ENCODE peak calls at places on chromosome 9, in six cellular contexts. X, I, O, M, T and N are unnamed samples.
A peak's percentile ranks its signal among the peaks of the same experiment; 100 is the strongest.

GRCh38 chr9:90001756-90002155 is 396.9 kb downstream of the GADD45G start:
- DNase-seq in T (no peak), I (no peak), O (no peak), M (no peak), X (no peak), N (no peak)

GRCh38 chr9:127162046-127162445 is 39.6 kb upstream of the ANGPTL2 start:
- DNase-seq in O (no peak), X (no peak), I (no peak), T (peak; percentile 6), M (no peak), N (no peak)

GRCh38 chr9:134957165-134957944 is 39.6 kb upstream of the FCN1 start:
- DNase-seq in T (no peak), M (no peak), O (no peak), I (peak; percentile 27), X (peak; percentile 40), N (peak; percentile 20)

GRCh38 chr9:134415026-134415425 is 88.8 kb downstream of the RXRA start:
- DNase-seq in M (no peak), X (no peak), T (no peak), O (no peak), I (no peak), N (no peak)

GRCh38 chr9:6759114-6759977 is 1.6 kb downstream of the KDM4C start:
- DNase-seq in M (peak; percentile 95), O (no peak), X (no peak), T (no peak), I (no peak), N (no peak)

GRCh38 chr9:102499468-102499867 is 495.7 kb upstream of the CYLC2 start:
- DNase-seq in O (no peak), M (no peak), T (no peak), X (no peak), I (no peak), N (no peak)

GRCh38 chr9:6068983-6069382 is 53.6 kb upstream of the RANBP6 start:
- DNase-seq in O (no peak), T (no peak), I (no peak), X (no peak), M (no peak), N (no peak)

GRCh38 chr9:127661342-127661741 is 45.4 kb upstream of the CFAP157 start:
- DNase-seq in I (no peak), X (no peak), M (no peak), T (no peak), O (peak; percentile 18), N (no peak)

GRCh38 chr9:112056986-112057385 is 118.1 kb downstream of the SUSD1 start:
- DNase-seq in I (no peak), X (peak; percentile 63), O (no peak), M (no peak), T (no peak), N (no peak)

GRCh38 chr9:127744407-127745110 is 9.5 kb upstream of the TOR2A start:
- DNase-seq in X (no peak), T (no peak), O (no peak), I (no peak), M (no peak), N (peak; percentile 45)

GRCh38 chr9:93648836-93649235 is 72.5 kb downstream of the PHF2 start:
- DNase-seq in O (no peak), T (peak; percentile 12), I (peak; percentile 38), M (no peak), X (no peak), N (peak; percentile 30)

GRCh38 chr9:114551750-114552685 is 35.6 kb upstream of the ATP6V1G1 start:
- DNase-seq in O (no peak), M (peak; percentile 99), I (no peak), X (no peak), T (no peak), N (no peak)

GRCh38 chr9:20312732-20313131 is 309.6 kb downstream of the MLLT3 start:
- DNase-seq in O (no peak), I (no peak), M (peak; percentile 55), T (no peak), X (no peak), N (no peak)

GRCh38 chr9:99294850-99295461 is 72.9 kb downstream of the SEC61B start:
- DNase-seq in I (no peak), T (no peak), X (no peak), O (no peak), M (peak; percentile 11), N (no peak)

GRCh38 chr9:89426389-89426961 is 71.4 kb downstream of the SEMA4D start:
- DNase-seq in O (no peak), T (no peak), I (peak; percentile 21), M (no peak), X (peak; percentile 37), N (no peak)

GRCh38 chr9:133135193-133135745 is 14.2 kb upstream of the RALGDS start:
- DNase-seq in T (peak; percentile 64), O (no peak), X (peak; percentile 78), M (peak; percentile 98), I (peak; percentile 87), N (peak; percentile 82)

GRCh38 chr9:27614551-27614950 is 41.3 kb upstream of the C9orf72 start:
- DNase-seq in M (no peak), T (no peak), I (no peak), X (no peak), O (no peak), N (no peak)

GRCh38 chr9:21674894-21675293 is 127.5 kb upstream of the MTAP start:
- DNase-seq in T (no peak), I (no peak), O (no peak), M (peak; percentile 85), X (no peak), N (no peak)

GRCh38 chr9:91643474-91644102 is 220.0 kb upstream of the NFIL3 start:
- DNase-seq in X (no peak), O (no peak), T (no peak), I (no peak), M (peak; percentile 10), N (no peak)

GRCh38 chr9:131394464-131395026 is 659 bp downstream of the PRRC2B start:
- DNase-seq in X (peak; percentile 59), O (no peak), T (peak; percentile 62), M (peak; percentile 75), I (peak; percentile 80), N (peak; percentile 69)

GRCh38 chr9:134424818-134425217 is 98.6 kb downstream of the RXRA start:
- DNase-seq in M (no peak), X (no peak), I (no peak), O (no peak), T (no peak), N (no peak)

GRCh38 chr9:82164159-82164558 is 175.6 kb downstream of the SPATA31D1 start:
- DNase-seq in T (no peak), O (no peak), X (no peak), M (no peak), I (no peak), N (no peak)

GRCh38 chr9:126595982-126596381 is 17.7 kb upstream of the LMX1B start:
- DNase-seq in M (no peak), T (no peak), O (no peak), X (no peak), I (no peak), N (no peak)

GRCh38 chr9:137461663-137462395 is 2.7 kb upstream of the NSMF start:
- DNase-seq in I (peak; percentile 79), O (no peak), M (no peak), X (peak; percentile 78), T (peak; percentile 52), N (peak; percentile 82)

GRCh38 chr9:91146391-91147019 is 215.2 kb downstream of the AUH start:
- DNase-seq in X (no peak), I (no peak), T (no peak), M (no peak), O (no peak), N (no peak)

GRCh38 chr9:18861599-18862546 is 171.1 kb downstream of the SAXO1 start:
- DNase-seq in T (peak; percentile 44), M (peak; percentile 69), X (no peak), O (peak; percentile 4), I (peak; percentile 70), N (peak; percentile 81)

GRCh38 chr9:79263666-79264460 is 307.9 kb upstream of the TLE4 start:
- DNase-seq in T (no peak), M (peak; percentile 51), I (no peak), X (no peak), O (no peak), N (peak; percentile 60)

GRCh38 chr9:79266986-79267385 is 304.8 kb upstream of the TLE4 start:
- DNase-seq in T (no peak), M (peak; percentile 44), X (no peak), I (no peak), O (no peak), N (no peak)

GRCh38 chr9:79264511-79265448 is 307.0 kb upstream of the TLE4 start:
- DNase-seq in M (peak; percentile 55), T (no peak), I (no peak), O (no peak), X (no peak), N (no peak)
- H3K4me3 ChIP-seq in M (peak overlapping the region; percentile 30), T (no peak overlapping the region), I (no peak overlapping the region), O (no peak overlapping the region), X (no peak overlapping the region), N (no peak overlapping the region)

GRCh38 chr9:35842795-35843194 is 13.8 kb downstream of the TMEM8B start:
- DNase-seq in O (no peak), M (no peak), X (no peak), T (no peak), I (no peak), N (no peak)
- H3K4me1 ChIP-seq in O (peaks cover 10% of the 10 kb centered on the region), M (peaks cover 26% of the 10 kb centered on the region), X (peaks cover 26% of the 10 kb centered on the region), T (no peaks in the 10 kb centered on the region), I (peaks cover 25% of the 10 kb centered on the region), N (peaks cover 6% of the 10 kb centered on the region)

GRCh38 chr9:72585737-72586136 is 64.3 kb downstream of the TMC1 start:
- DNase-seq in T (no peak), I (peak; percentile 62), O (no peak), X (peak; percentile 55), M (peak; percentile 51), N (no peak)
- H3K27ac ChIP-seq in T (no peak overlapping the region), I (peak overlapping the region; percentile 78), O (no peak overlapping the region), X (peak overlapping the region; percentile 32), M (peak overlapping the region; percentile 16), N (no peak overlapping the region)

DNA sequence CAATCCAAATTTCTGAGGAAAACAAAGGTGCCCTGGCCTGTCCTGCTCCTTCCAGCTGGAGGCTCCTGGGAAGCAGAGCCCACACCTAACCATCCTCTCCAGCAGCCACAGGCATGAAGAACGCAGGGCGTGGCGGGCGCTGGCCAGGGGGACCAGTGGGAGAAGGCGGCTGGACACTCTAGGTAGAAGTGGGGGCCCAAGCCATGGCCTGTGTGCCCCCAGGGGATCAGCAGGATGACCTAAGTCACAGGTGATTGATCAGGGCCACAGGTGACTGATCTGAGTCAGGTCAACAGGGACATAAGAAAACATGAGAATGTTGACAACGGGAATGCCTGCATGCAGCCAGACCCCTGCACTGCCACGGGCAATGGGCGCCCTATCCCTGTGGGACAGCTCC is 3.4 kb downstream of the QSOX2 start:
- DNase-seq in I (no peak), X (no peak), T (no peak), M (no peak), O (no peak), N (no peak)
- H3K4me3 ChIP-seq in I (no peak overlapping the region), X (no peak overlapping the region), T (no peak overlapping the region), M (no peak overlapping the region), O (no peak overlapping the region), N (no peak overlapping the region)

GRCh38 chr9:108894225-108894997 is 32.3 kb downstream of the ACTL7A start:
- DNase-seq in I (no peak), O (no peak), X (no peak), T (no peak), M (no peak), N (no peak)

GRCh38 chr9:108885643-108886348 is 23.7 kb downstream of the ACTL7A start:
- DNase-seq in M (peak; percentile 76), I (no peak), T (no peak), X (no peak), O (no peak), N (no peak)

GRCh38 chr9:108884701-108885100 is 22.6 kb downstream of the ACTL7A start:
- DNase-seq in T (no peak), I (no peak), O (no peak), X (no peak), M (no peak), N (no peak)

GRCh38 chr9:108889649-108890067 is 27.6 kb downstream of the ACTL7A start:
- DNase-seq in I (no peak), T (no peak), M (peak; percentile 30), O (no peak), X (no peak), N (no peak)
- H3K4me1 ChIP-seq in I (no peaks in the 10 kb centered on the region), T (no peaks in the 10 kb centered on the region), M (peaks cover 8% of the 10 kb centered on the region), O (no peaks in the 10 kb centered on the region), X (no peaks in the 10 kb centered on the region), N (peaks cover 4% of the 10 kb centered on the region)